ENCODE peak calls at places on chromosome 21, in ten cellular contexts. C is body of pancreas, L is ovary, H is tibial nerve, A is thyroid gland, I is heart left ventricle, Z is right lobe of liver, E is spleen, X is adrenal gland, N is sigmoid colon. F is an unnamed sample.
A peak's percentile ranks its signal among the peaks of the same experiment; 100 is the strongest.

GRCh38 chr21:41673071-41673470 is 93.8 kb downstream of the RIPK4 start:
- DNase-seq in A (no peak), N (no peak), C (no peak), E (peak; percentile 58), I (no peak), X (no peak), L (no peak), Z (no peak), H (peak; percentile 6), F (no peak)

GRCh38 chr21:32043458-32043857 is 170.6 kb downstream of the HUNK start:
- DNase-seq in I (no peak), C (no peak), L (no peak), N (no peak), H (no peak), Z (no peak), A (no peak), X (no peak), E (no peak), F (no peak)

GRCh38 chr21:43923391-43923790 is 58.4 kb downstream of the AGPAT3 start:
- DNase-seq in I (no peak), L (no peak), C (peak; percentile 37), A (no peak), H (no peak), E (no peak), X (no peak), Z (peak; percentile 80), N (peak; percentile 67), F (no peak)

GRCh38 chr21:34029724-34030528 is 43.5 kb upstream of the MRPS6 start:
- DNase-seq in A (peak; percentile 13), E (no peak), L (peak; percentile 38), Z (peak; percentile 54), C (peak; percentile 14), I (peak; percentile 50), H (no peak), N (no peak), X (peak; percentile 44), F (no peak)

GRCh38 chr21:43853851-43854772 is 10.9 kb upstream of the AGPAT3 start:
- DNase-seq in Z (no peak), X (no peak), C (no peak), L (no peak), I (no peak), A (no peak), N (no peak), E (peak; percentile 60), H (no peak), F (peak; percentile 70)

GRCh38 chr21:33109574-33110339 is 39.8 kb downstream of the OLIG1 start:
- DNase-seq in E (peak; percentile 80), Z (no peak), X (no peak), A (no peak), L (no peak), H (no peak), N (peak; percentile 48), I (no peak), C (no peak), F (peak; percentile 86)

GRCh38 chr21:34593954-34594531 is 20.9 kb downstream of the RCAN1 start:
- DNase-seq in N (peak; percentile 79), A (no peak), Z (no peak), H (no peak), I (no peak), E (no peak), C (no peak), X (no peak), L (no peak), F (peak; percentile 50)

GRCh38 chr21:17513214-17514123 is 626 bp downstream of the CXADR start:
- DNase-seq in L (peak; percentile 22), E (peak; percentile 77), H (no peak), Z (peak; percentile 62), I (peak; percentile 33), C (peak; percentile 66), A (peak; percentile 65), N (no peak), X (peak; percentile 43), F (peak; percentile 89)

DNA sequence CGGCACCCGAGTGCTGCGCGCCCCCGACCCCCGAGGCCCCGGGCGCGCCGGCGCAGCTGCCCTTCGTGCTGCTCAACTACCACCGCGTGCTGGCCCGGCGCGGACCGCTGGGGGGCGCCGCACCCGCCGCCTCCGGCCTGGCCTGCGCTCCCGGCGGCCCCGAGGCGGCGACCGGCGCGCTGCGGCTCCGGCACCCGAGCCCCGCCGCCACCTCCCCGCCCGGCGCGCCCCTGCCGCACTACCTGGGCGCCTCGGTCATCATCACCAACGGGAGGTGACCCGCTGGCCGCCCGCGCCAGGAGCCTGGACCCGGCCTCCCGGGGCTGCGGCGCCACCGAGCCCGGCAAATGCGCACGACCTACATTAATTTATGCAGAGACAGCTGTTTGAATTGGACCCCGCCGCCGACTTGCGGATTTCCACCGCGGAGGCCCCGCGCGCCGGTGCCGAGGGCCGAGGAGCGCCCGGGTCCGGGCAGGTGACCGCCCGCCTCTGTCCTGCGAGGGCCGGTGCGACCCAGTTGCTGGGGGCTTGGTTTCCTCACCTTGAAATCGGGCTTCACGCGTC is 49.0 kb downstream of the SIM2 start:
- DNase-seq in H (no peak), X (peak; percentile 29), L (no peak), A (peak; percentile 37), N (no peak), C (peak; percentile 78), Z (peak; percentile 63), I (peak; percentile 47), E (peak; percentile 75), F (no peak)
- H3K4me3 ChIP-seq in H (peak overlapping the region; percentile 49), X (no peak overlapping the region), L (peak overlapping the region; percentile 10), A (no peak overlapping the region), N (peak overlapping the region; percentile 30), C (peak overlapping the region; percentile 31), Z (peak overlapping the region; percentile 43), I (peak overlapping the region; percentile 55), E (peak overlapping the region; percentile 16), F (peak overlapping the region; percentile 41)

GRCh38 chr21:42853621-42854020 is 25.7 kb downstream of the WDR4 start:
- DNase-seq in X (no peak), Z (no peak), I (no peak), A (no peak), E (no peak), N (no peak), H (no peak), L (no peak), C (no peak), F (peak; percentile 71)
- H3K36me3 ChIP-seq in X (peaks cover 81% of the 10 kb centered on the region), Z (peaks cover 27% of the 10 kb centered on the region), I (no peaks in the 10 kb centered on the region), A (peaks cover 55% of the 10 kb centered on the region), E (peaks cover 98% of the 10 kb centered on the region), N (peaks cover 58% of the 10 kb centered on the region), H (peaks cover 100% of the 10 kb centered on the region), L (no peaks in the 10 kb centered on the region), C (peaks cover 8% of the 10 kb centered on the region), F (peaks cover 23% of the 10 kb centered on the region)

GRCh38 chr21:45972353-45972715 is 9.2 kb upstream of the COL6A1 start:
- DNase-seq in C (no peak), A (no peak), I (peak; percentile 48), E (peak; percentile 75), L (peak; percentile 69), N (peak; percentile 83), Z (no peak), X (no peak), H (no peak), F (peak; percentile 85)

GRCh38 chr21:45972716-45973474 is 8.7 kb upstream of the COL6A1 start:
- DNase-seq in C (peak; percentile 54), Z (no peak), L (peak; percentile 94), N (peak; percentile 93), E (peak; percentile 77), H (peak; percentile 63), A (peak; percentile 39), I (peak; percentile 93), X (peak; percentile 61), F (peak; percentile 88)

GRCh38 chr21:45974073-45975016 is 7.2 kb upstream of the COL6A1 start:
- DNase-seq in N (peak; percentile 89), A (peak; percentile 37), L (peak; percentile 76), H (no peak), Z (no peak), C (peak; percentile 35), X (no peak), I (peak; percentile 77), E (peak; percentile 80), F (peak; percentile 87)

GRCh38 chr21:45975017-45975595 is 6.5 kb upstream of the COL6A1 start:
- DNase-seq in Z (no peak), X (no peak), N (peak; percentile 95), C (no peak), I (peak; percentile 85), H (no peak), A (no peak), E (peak; percentile 77), L (peak; percentile 77), F (peak; percentile 82)

DNA sequence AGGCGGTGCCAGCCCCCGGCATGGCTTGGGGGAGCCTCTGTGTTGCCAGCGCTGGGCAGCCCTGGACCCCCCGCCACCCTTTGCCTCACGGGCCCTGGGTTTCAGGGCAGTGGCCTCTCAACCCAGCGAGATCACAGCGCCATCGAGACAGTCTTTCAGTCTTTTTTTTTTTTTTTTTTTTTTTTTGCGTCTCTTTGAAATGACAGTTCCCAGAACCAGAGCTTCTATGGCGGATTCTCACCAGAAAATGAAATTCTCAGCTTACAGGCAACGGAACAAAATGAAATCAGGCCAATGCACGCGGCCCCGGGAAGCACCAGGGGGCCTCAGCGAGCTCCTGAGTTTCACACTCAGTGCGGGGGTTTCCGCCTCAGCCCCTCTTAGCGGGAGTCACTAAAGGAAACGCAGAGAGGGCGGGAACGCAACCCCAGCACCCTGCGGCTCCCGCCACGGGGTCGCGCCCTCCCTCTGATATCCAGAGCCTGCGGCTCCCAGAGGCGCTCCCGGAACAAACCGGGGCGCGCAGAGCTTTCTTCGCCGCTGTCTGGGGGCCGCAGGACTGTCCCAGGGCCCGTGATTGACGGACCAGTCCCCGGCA is 8.0 kb upstream of the COL6A1 start:
- DNase-seq in L (peak; percentile 93), A (peak; percentile 78), H (peak; percentile 70), Z (no peak), C (peak; percentile 78), N (peak; percentile 96), X (peak; percentile 68), I (peak; percentile 90), E (peak; percentile 90), F (peak; percentile 90)
- TF ChIP-seq POLR2A in L (peak; percentile 43), A (no peak), H (no peak), Z (no peak), C (peak; percentile 27), N (peak; percentile 19), X (no peak), I (no peak), E (no peak), F (no peak)

GRCh38 chr21:36024782-36025181 is 35.5 kb downstream of the SETD4 start:
- DNase-seq in I (no peak), H (no peak), A (no peak), E (no peak), X (no peak), C (no peak), Z (no peak), N (no peak), L (no peak), F (peak; percentile 24)

GRCh38 chr21:36029309-36029708 is 31.0 kb downstream of the SETD4 start:
- DNase-seq in E (no peak), X (no peak), L (no peak), A (no peak), I (no peak), C (no peak), N (no peak), H (no peak), Z (no peak), F (no peak)

GRCh38 chr21:36027352-36027751 is 33.0 kb downstream of the SETD4 start:
- DNase-seq in Z (no peak), H (no peak), L (no peak), X (no peak), C (no peak), A (no peak), N (no peak), E (no peak), I (no peak), F (no peak)

GRCh38 chr21:36030581-36031189 is 29.6 kb downstream of the SETD4 start:
- DNase-seq in C (no peak), I (no peak), N (no peak), L (no peak), A (no peak), Z (no peak), H (no peak), X (no peak), E (no peak), F (no peak)

GRCh38 chr21:36028127-36029069 is 31.9 kb downstream of the SETD4 start:
- DNase-seq in A (peak; percentile 69), X (peak; percentile 70), Z (peak; percentile 76), H (peak; percentile 51), E (peak; percentile 89), N (peak; percentile 89), L (peak; percentile 79), C (peak; percentile 78), I (peak; percentile 60), F (no peak)
- H3K4me3 ChIP-seq in A (no peak overlapping the region), X (no peak overlapping the region), Z (no peak overlapping the region), H (peak overlapping the region; percentile 18), E (no peak overlapping the region), N (no peak overlapping the region), L (no peak overlapping the region), C (no peak overlapping the region), I (no peak overlapping the region), F (no peak overlapping the region)